ENCODE peak calls at places on chromosomes 2 and 18, in seven cellular contexts. One of them, this sample, is unnamed.

GRCh38 chr2:105411720-105412407 is 13.0 kb upstream of the FHL2 start:
- DNase-seq in cardiac fibroblast: no peak
- DNase-seq in HCT116: no peak
- DNase-seq in lower lobe of right lung: no peak
- DNase-seq in K562: no peak
- DNase-seq in AG10803: no peak
- DNase-seq in transverse colon: no peak
- DNase-seq in this sample: no peak

GRCh38 chr18:49135871-49136270 is 185.1 kb upstream of the SMAD7 start:
- DNase-seq in K562: no peak
- DNase-seq in HCT116: no peak
- DNase-seq in transverse colon: no peak
- DNase-seq in lower lobe of right lung: no peak
- DNase-seq in cardiac fibroblast: peak
- DNase-seq in AG10803: peak
- DNase-seq in this sample: no peak

GRCh38 chr18:22628795-22629194 is 211.1 kb upstream of the CTAGE1 start:
- DNase-seq in HCT116: no peak
- DNase-seq in AG10803: no peak
- DNase-seq in cardiac fibroblast: no peak
- DNase-seq in lower lobe of right lung: no peak
- DNase-seq in transverse colon: no peak
- DNase-seq in K562: no peak
- DNase-seq in this sample: no peak

GRCh38 chr18:80247403-80247916 is at the start of gene PARD6G:
- DNase-seq in HCT116: peak
- DNase-seq in lower lobe of right lung: peak
- DNase-seq in AG10803: peak
- DNase-seq in transverse colon: peak
- DNase-seq in K562: peak
- DNase-seq in cardiac fibroblast: peak
- DNase-seq in this sample: peak

GRCh38 chr18:45589559-45590041 is 25.7 kb upstream of the SLC14A2 start:
- DNase-seq in cardiac fibroblast: peak
- DNase-seq in HCT116: no peak
- DNase-seq in K562: no peak
- DNase-seq in lower lobe of right lung: no peak
- DNase-seq in transverse colon: no peak
- DNase-seq in AG10803: peak
- DNase-seq in this sample: no peak

GRCh38 chr18:46750626-46751025 is 6.2 kb downstream of the ST8SIA5 start:
- DNase-seq in AG10803: no peak
- DNase-seq in lower lobe of right lung: no peak
- DNase-seq in transverse colon: no peak
- DNase-seq in K562: no peak
- DNase-seq in cardiac fibroblast: no peak
- DNase-seq in HCT116: no peak
- DNase-seq in this sample: no peak

GRCh38 chr18:63339920-63340484 is 20.4 kb upstream of the BCL2 start:
- DNase-seq in AG10803: peak
- DNase-seq in cardiac fibroblast: peak
- DNase-seq in transverse colon: no peak
- DNase-seq in HCT116: peak
- DNase-seq in K562: no peak
- DNase-seq in lower lobe of right lung: no peak
- DNase-seq in this sample: peak

GRCh38 chr2:108993095-108993937 is 4.3 kb upstream of the EDAR start:
- DNase-seq in AG10803: no peak
- DNase-seq in transverse colon: no peak
- DNase-seq in cardiac fibroblast: no peak
- DNase-seq in HCT116: no peak
- DNase-seq in lower lobe of right lung: no peak
- DNase-seq in K562: no peak
- DNase-seq in this sample: no peak

GRCh38 chr18:31040982-31041345 is 1.6 kb downstream of the DSC3 start:
- DNase-seq in lower lobe of right lung: no peak
- DNase-seq in transverse colon: no peak
- DNase-seq in K562: no peak
- DNase-seq in AG10803: no peak
- DNase-seq in cardiac fibroblast: peak
- DNase-seq in HCT116: no peak
- DNase-seq in this sample: no peak

GRCh38 chr2:118856330-118856977 is 9.0 kb upstream of the EN1 start:
- DNase-seq in transverse colon: no peak
- DNase-seq in HCT116: no peak
- DNase-seq in cardiac fibroblast: no peak
- DNase-seq in lower lobe of right lung: no peak
- DNase-seq in K562: no peak
- DNase-seq in AG10803: no peak
- DNase-seq in this sample: no peak

GRCh38 chr2:220318037-220318436 is 690.6 kb downstream of the SLC4A3 start:
- DNase-seq in AG10803: no peak
- DNase-seq in transverse colon: no peak
- DNase-seq in lower lobe of right lung: no peak
- DNase-seq in HCT116: no peak
- DNase-seq in cardiac fibroblast: no peak
- DNase-seq in K562: no peak
- DNase-seq in this sample: no peak

GRCh38 chr2:139271149-139271548 is 491.0 kb upstream of the NXPH2 start:
- DNase-seq in AG10803: no peak
- DNase-seq in cardiac fibroblast: no peak
- DNase-seq in lower lobe of right lung: no peak
- DNase-seq in transverse colon: no peak
- DNase-seq in HCT116: no peak
- DNase-seq in K562: no peak
- DNase-seq in this sample: no peak

GRCh38 chr2:23620841-23621341 is 235.9 kb downstream of the KLHL29 start:
- DNase-seq in transverse colon: peak
- DNase-seq in HCT116: no peak
- DNase-seq in K562: no peak
- DNase-seq in lower lobe of right lung: peak
- DNase-seq in AG10803: peak
- DNase-seq in cardiac fibroblast: peak
- DNase-seq in this sample: no peak

GRCh38 chr18:50079571-50080295 is 115.2 kb downstream of the MYO5B start:
- DNase-seq in K562: no peak
- DNase-seq in transverse colon: peak
- DNase-seq in cardiac fibroblast: no peak
- DNase-seq in HCT116: no peak
- DNase-seq in AG10803: no peak
- DNase-seq in lower lobe of right lung: peak
- DNase-seq in this sample: peak

GRCh38 chr18:53567935-53568574 is 656.4 kb downstream of the MBD2 start:
- DNase-seq in cardiac fibroblast: peak
- DNase-seq in K562: no peak
- DNase-seq in lower lobe of right lung: no peak
- DNase-seq in HCT116: no peak
- DNase-seq in transverse colon: no peak
- DNase-seq in AG10803: peak
- DNase-seq in this sample: no peak

GRCh38 chr2:8819194-8819593 is 18.2 kb downstream of the KIDINS220 start:
- DNase-seq in K562: no peak
- DNase-seq in cardiac fibroblast: peak
- DNase-seq in HCT116: no peak
- DNase-seq in lower lobe of right lung: no peak
- DNase-seq in transverse colon: no peak
- DNase-seq in AG10803: peak
- DNase-seq in this sample: no peak

GRCh38 chr2:39024833-39025232 is 96.0 kb downstream of the SOS1 start:
- DNase-seq in AG10803: peak
- DNase-seq in K562: no peak
- DNase-seq in transverse colon: no peak
- DNase-seq in HCT116: peak
- DNase-seq in cardiac fibroblast: peak
- DNase-seq in lower lobe of right lung: no peak
- DNase-seq in this sample: no peak

GRCh38 chr2:12504443-12504842 is 212.3 kb upstream of the TRIB2 start:
- DNase-seq in K562: no peak
- DNase-seq in AG10803: peak
- DNase-seq in HCT116: no peak
- DNase-seq in transverse colon: no peak
- DNase-seq in lower lobe of right lung: no peak
- DNase-seq in cardiac fibroblast: peak
- DNase-seq in this sample: no peak

GRCh38 chr2:108220942-108221541 is 18.7 kb upstream of the SULT1C3 start:
- DNase-seq in cardiac fibroblast: no peak
- DNase-seq in lower lobe of right lung: no peak
- DNase-seq in AG10803: no peak
- DNase-seq in HCT116: no peak
- DNase-seq in K562: no peak
- DNase-seq in transverse colon: no peak
- DNase-seq in this sample: no peak

GRCh38 chr2:120944575-120944974 is 208.9 kb downstream of the GLI2 start:
- DNase-seq in K562: no peak
- DNase-seq in transverse colon: no peak
- DNase-seq in HCT116: no peak
- DNase-seq in lower lobe of right lung: no peak
- DNase-seq in AG10803: no peak
- DNase-seq in cardiac fibroblast: no peak
- DNase-seq in this sample: no peak

GRCh38 chr2:134122610-134123009 is 131.3 kb upstream of the MGAT5 start:
- DNase-seq in AG10803: no peak
- DNase-seq in K562: no peak
- DNase-seq in lower lobe of right lung: no peak
- DNase-seq in cardiac fibroblast: no peak
- DNase-seq in transverse colon: no peak
- DNase-seq in HCT116: no peak
- DNase-seq in this sample: peak

DNA sequence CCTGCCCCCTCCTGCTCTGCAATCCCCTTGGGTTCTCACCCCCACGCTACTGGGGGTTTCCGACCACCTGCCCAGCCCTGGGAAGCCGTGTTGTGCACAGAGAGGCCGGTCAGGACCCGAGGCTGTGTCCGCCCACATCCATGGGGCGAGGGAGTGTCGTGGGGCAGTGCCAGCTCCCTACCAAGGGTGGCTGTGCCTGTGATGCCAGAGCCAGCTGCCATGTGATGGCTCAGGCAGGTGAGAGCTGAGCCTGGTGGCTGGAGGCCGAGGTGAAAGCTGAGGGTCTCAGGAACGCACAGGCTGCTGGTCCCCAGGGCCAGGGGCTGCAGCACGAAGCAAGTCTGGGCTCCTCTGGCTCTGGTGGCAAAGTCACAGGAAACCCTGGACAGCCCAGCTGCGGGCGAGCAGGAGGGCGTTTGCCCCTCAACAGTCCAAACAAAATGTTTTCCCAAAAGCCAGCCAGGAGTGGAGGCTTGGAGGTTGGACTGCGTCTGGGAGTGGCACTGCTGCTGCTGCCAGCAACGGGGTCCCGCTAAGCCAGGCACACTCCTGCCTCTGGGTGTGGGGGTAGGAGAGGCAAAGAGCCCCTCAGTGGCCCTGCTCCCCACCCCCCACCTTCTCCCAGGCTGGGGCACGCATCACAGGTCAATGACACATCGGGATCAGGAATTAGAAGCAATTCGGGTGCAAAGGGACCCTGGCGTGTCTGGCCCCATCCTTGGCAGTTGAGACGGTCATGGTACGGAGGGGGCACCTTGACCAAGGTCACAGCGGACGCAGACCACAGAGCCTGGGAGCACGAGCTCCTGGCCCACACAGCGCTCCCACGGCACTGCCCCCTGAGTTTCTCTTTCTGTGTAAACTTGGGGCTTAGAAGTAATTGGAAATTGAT is 72.4 kb upstream of the GPC1 start:
- DNase-seq in AG10803: no peak
- DNase-seq in K562: no peak
- DNase-seq in lower lobe of right lung: peak
- DNase-seq in cardiac fibroblast: no peak
- DNase-seq in HCT116: no peak
- DNase-seq in transverse colon: no peak
- DNase-seq in this sample: no peak
- H3K4me3 ChIP-seq in AG10803: no peak
- H3K4me3 ChIP-seq in K562: no peak
- H3K4me3 ChIP-seq in lower lobe of right lung: no peak
- H3K4me3 ChIP-seq in cardiac fibroblast: no peak
- H3K4me3 ChIP-seq in HCT116: no peak
- H3K4me3 ChIP-seq in transverse colon: no peak
- H3K4me3 ChIP-seq in this sample: no peak

DNA sequence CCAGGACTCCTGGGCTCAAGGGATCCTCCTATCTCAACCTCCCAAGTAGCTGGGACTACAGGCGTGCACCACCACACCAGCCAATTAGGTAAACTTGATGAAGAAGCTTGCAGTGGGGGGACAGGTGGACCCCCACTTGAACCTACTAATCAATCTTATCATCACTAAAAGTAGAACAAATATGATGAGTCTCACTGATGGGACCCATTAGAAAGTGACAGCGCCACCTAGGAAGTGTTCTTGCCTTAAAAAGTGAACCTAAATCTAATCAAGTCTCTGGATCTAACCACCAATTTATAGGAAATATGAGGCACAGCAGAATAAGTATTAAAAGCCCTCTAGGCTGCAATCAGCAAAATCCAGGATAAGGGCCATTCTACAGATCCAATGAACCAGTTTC is 79.2 kb downstream of the BIN1 start:
- DNase-seq in AG10803: no peak
- DNase-seq in lower lobe of right lung: no peak
- DNase-seq in K562: no peak
- DNase-seq in transverse colon: no peak
- DNase-seq in HCT116: no peak
- DNase-seq in cardiac fibroblast: no peak
- DNase-seq in this sample: no peak
- TF ChIP-seq CTCF in AG10803: no peak
- TF ChIP-seq CTCF in lower lobe of right lung: no peak
- TF ChIP-seq CTCF in K562: peak
- TF ChIP-seq CTCF in transverse colon: no peak
- TF ChIP-seq CTCF in HCT116: no peak
- TF ChIP-seq CTCF in cardiac fibroblast: no peak
- TF ChIP-seq CTCF in this sample: no peak

DNA sequence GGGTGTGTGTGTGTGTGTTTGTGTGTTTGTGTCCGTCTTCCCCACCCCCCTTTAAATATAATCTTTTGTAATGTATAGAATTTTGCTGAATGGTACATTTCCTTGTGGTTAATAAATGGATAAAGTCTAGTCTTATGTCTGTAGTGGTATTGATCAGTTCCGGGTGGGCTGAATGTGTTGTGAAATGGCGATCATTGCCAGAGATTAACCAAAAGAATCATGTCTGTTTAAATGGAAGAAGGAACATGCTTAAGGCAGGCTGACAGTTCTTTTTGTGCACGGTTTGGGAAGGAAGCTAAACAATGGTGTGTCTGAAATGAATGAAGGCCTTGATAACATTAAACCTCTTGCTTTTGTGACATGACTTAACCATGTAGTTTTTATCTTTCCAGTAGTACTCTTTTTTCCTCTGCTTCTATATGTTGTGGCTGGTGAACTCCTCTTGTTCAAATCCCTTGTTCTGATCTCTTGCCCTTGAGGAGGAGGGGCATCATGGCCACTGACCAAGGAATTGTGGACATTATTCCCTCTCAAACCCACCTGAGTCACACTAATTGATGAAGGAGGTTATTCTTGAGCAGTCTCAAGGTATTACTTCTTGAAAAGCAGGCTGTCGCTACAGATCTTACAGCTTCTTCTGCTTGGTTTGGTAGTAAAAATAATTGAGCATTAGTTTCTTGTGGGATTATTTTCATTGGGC is 1.7 kb downstream of the ACVR2A start:
- DNase-seq in HCT116: no peak
- DNase-seq in lower lobe of right lung: no peak
- DNase-seq in K562: no peak
- DNase-seq in cardiac fibroblast: no peak
- DNase-seq in AG10803: peak
- DNase-seq in transverse colon: no peak
- DNase-seq in this sample: no peak
- H3K4me3 ChIP-seq in HCT116: no peak
- H3K4me3 ChIP-seq in lower lobe of right lung: peak
- H3K4me3 ChIP-seq in K562: no peak
- H3K4me3 ChIP-seq in cardiac fibroblast: peak
- H3K4me3 ChIP-seq in AG10803: peak
- H3K4me3 ChIP-seq in transverse colon: no peak
- H3K4me3 ChIP-seq in this sample: no peak

GRCh38 chr2:43400508-43400907 is 174.1 kb upstream of the ZFP36L2 start:
- DNase-seq in K562: no peak
- DNase-seq in cardiac fibroblast: no peak
- DNase-seq in AG10803: peak
- DNase-seq in HCT116: no peak
- DNase-seq in transverse colon: no peak
- DNase-seq in lower lobe of right lung: no peak
- DNase-seq in this sample: no peak
- TF ChIP-seq CTCF in K562: no peak
- TF ChIP-seq CTCF in cardiac fibroblast: no peak
- TF ChIP-seq CTCF in AG10803: peak
- TF ChIP-seq CTCF in HCT116: no peak
- TF ChIP-seq CTCF in transverse colon: no peak
- TF ChIP-seq CTCF in lower lobe of right lung: no peak
- TF ChIP-seq CTCF in this sample: no peak

This sample was measured in body of pancreas.